ENCODE peak calls at places on chromosomes 2 and 18, in eight cellular contexts. One of them, this sample, is unnamed.

GRCh38 chr2:9972621-9973445 is 21.3 kb downstream of the GRHL1 start:
- DNase-seq in retina: no peak
- DNase-seq in amygdala: no peak
- DNase-seq in islet precursor cell: no peak
- DNase-seq in transverse colon: no peak
- DNase-seq in glomerular endothelial cell: no peak
- DNase-seq in progenitor cell of endocrine pancreas: no peak
- DNase-seq in upper lobe of right lung: no peak
- DNase-seq in this sample: no peak

GRCh38 chr2:61272421-61273070 is 110.6 kb downstream of the C2orf74 start:
- DNase-seq in retina: no peak
- DNase-seq in amygdala: no peak
- DNase-seq in islet precursor cell: no peak
- DNase-seq in transverse colon: no peak
- DNase-seq in glomerular endothelial cell: peak
- DNase-seq in progenitor cell of endocrine pancreas: no peak
- DNase-seq in upper lobe of right lung: no peak
- DNase-seq in this sample: no peak

GRCh38 chr2:241777686-241778627 is 1.3 kb downstream of the GAL3ST2 start:
- DNase-seq in retina: no peak
- DNase-seq in amygdala: no peak
- DNase-seq in islet precursor cell: no peak
- DNase-seq in transverse colon: no peak
- DNase-seq in glomerular endothelial cell: no peak
- DNase-seq in progenitor cell of endocrine pancreas: no peak
- DNase-seq in upper lobe of right lung: peak
- DNase-seq in this sample: no peak

GRCh38 chr2:213995400-213996105 is 415.3 kb upstream of the VWC2L start:
- DNase-seq in retina: no peak
- DNase-seq in amygdala: no peak
- DNase-seq in islet precursor cell: no peak
- DNase-seq in transverse colon: no peak
- DNase-seq in glomerular endothelial cell: peak
- DNase-seq in progenitor cell of endocrine pancreas: no peak
- DNase-seq in upper lobe of right lung: no peak
- DNase-seq in this sample: no peak

GRCh38 chr2:47867205-47867604 is 39.1 kb downstream of the FBXO11 start:
- DNase-seq in retina: no peak
- DNase-seq in amygdala: no peak
- DNase-seq in islet precursor cell: no peak
- DNase-seq in transverse colon: no peak
- DNase-seq in glomerular endothelial cell: peak
- DNase-seq in progenitor cell of endocrine pancreas: no peak
- DNase-seq in upper lobe of right lung: no peak
- DNase-seq in this sample: peak

GRCh38 chr2:143553261-143553660 is 424.0 kb downstream of the ARHGAP15 start:
- DNase-seq in retina: no peak
- DNase-seq in amygdala: no peak
- DNase-seq in islet precursor cell: no peak
- DNase-seq in transverse colon: no peak
- DNase-seq in glomerular endothelial cell: no peak
- DNase-seq in progenitor cell of endocrine pancreas: no peak
- DNase-seq in upper lobe of right lung: no peak
- DNase-seq in this sample: peak

GRCh38 chr2:241771286-241772062 is 5.1 kb upstream of the GAL3ST2 start:
- DNase-seq in retina: peak
- DNase-seq in amygdala: no peak
- DNase-seq in islet precursor cell: peak
- DNase-seq in transverse colon: no peak
- DNase-seq in glomerular endothelial cell: no peak
- DNase-seq in progenitor cell of endocrine pancreas: no peak
- DNase-seq in upper lobe of right lung: peak
- DNase-seq in this sample: no peak

GRCh38 chr2:20108655-20109396 is 57.4 kb upstream of the LAPTM4A start:
- DNase-seq in retina: no peak
- DNase-seq in amygdala: no peak
- DNase-seq in islet precursor cell: no peak
- DNase-seq in transverse colon: peak
- DNase-seq in glomerular endothelial cell: no peak
- DNase-seq in progenitor cell of endocrine pancreas: no peak
- DNase-seq in upper lobe of right lung: peak
- DNase-seq in this sample: no peak

GRCh38 chr2:26757873-26758789 is 6.0 kb upstream of the SLC35F6 start:
- DNase-seq in retina: no peak
- DNase-seq in amygdala: no peak
- DNase-seq in islet precursor cell: peak
- DNase-seq in transverse colon: no peak
- DNase-seq in glomerular endothelial cell: peak
- DNase-seq in progenitor cell of endocrine pancreas: no peak
- DNase-seq in upper lobe of right lung: no peak
- DNase-seq in this sample: no peak

GRCh38 chr2:182280128-182280527 is 146.7 kb downstream of the PDE1A start:
- DNase-seq in retina: no peak
- DNase-seq in amygdala: no peak
- DNase-seq in islet precursor cell: no peak
- DNase-seq in transverse colon: no peak
- DNase-seq in glomerular endothelial cell: no peak
- DNase-seq in progenitor cell of endocrine pancreas: no peak
- DNase-seq in upper lobe of right lung: no peak
- DNase-seq in this sample: no peak

GRCh38 chr2:202102425-202103005 is 29.5 kb downstream of the KIAA2012 start:
- DNase-seq in retina: no peak
- DNase-seq in amygdala: no peak
- DNase-seq in islet precursor cell: no peak
- DNase-seq in transverse colon: no peak
- DNase-seq in glomerular endothelial cell: no peak
- DNase-seq in progenitor cell of endocrine pancreas: no peak
- DNase-seq in upper lobe of right lung: no peak
- DNase-seq in this sample: no peak

GRCh38 chr2:46537624-46538023 is 58.3 kb downstream of the TMEM247 start:
- DNase-seq in retina: no peak
- DNase-seq in amygdala: no peak
- DNase-seq in islet precursor cell: no peak
- DNase-seq in transverse colon: no peak
- DNase-seq in glomerular endothelial cell: no peak
- DNase-seq in progenitor cell of endocrine pancreas: no peak
- DNase-seq in upper lobe of right lung: no peak
- DNase-seq in this sample: no peak

GRCh38 chr2:17470855-17471641 is 47.2 kb downstream of the RAD51AP2 start:
- DNase-seq in retina: no peak
- DNase-seq in amygdala: no peak
- DNase-seq in islet precursor cell: no peak
- DNase-seq in transverse colon: no peak
- DNase-seq in glomerular endothelial cell: no peak
- DNase-seq in progenitor cell of endocrine pancreas: no peak
- DNase-seq in upper lobe of right lung: no peak
- DNase-seq in this sample: peak

GRCh38 chr2:96977631-96978195 is 8.7 kb downstream of the FAM178B start:
- DNase-seq in retina: peak
- DNase-seq in amygdala: no peak
- DNase-seq in islet precursor cell: peak
- DNase-seq in transverse colon: no peak
- DNase-seq in glomerular endothelial cell: no peak
- DNase-seq in progenitor cell of endocrine pancreas: no peak
- DNase-seq in upper lobe of right lung: no peak
- DNase-seq in this sample: no peak

GRCh38 chr2:128559533-128560515 is 241.2 kb upstream of the HS6ST1 start:
- DNase-seq in retina: no peak
- DNase-seq in amygdala: no peak
- DNase-seq in islet precursor cell: no peak
- DNase-seq in transverse colon: no peak
- DNase-seq in glomerular endothelial cell: no peak
- DNase-seq in progenitor cell of endocrine pancreas: no peak
- DNase-seq in upper lobe of right lung: no peak
- DNase-seq in this sample: no peak

GRCh38 chr2:3500326-3500899 is 18.9 kb downstream of the ADI1 start:
- DNase-seq in retina: no peak
- DNase-seq in amygdala: no peak
- DNase-seq in islet precursor cell: peak
- DNase-seq in transverse colon: no peak
- DNase-seq in glomerular endothelial cell: no peak
- DNase-seq in progenitor cell of endocrine pancreas: no peak
- DNase-seq in upper lobe of right lung: no peak
- DNase-seq in this sample: no peak

GRCh38 chr2:208545398-208546042 is 138.9 kb downstream of the PTH2R start:
- DNase-seq in retina: no peak
- DNase-seq in amygdala: no peak
- DNase-seq in islet precursor cell: no peak
- DNase-seq in transverse colon: peak
- DNase-seq in glomerular endothelial cell: no peak
- DNase-seq in progenitor cell of endocrine pancreas: no peak
- DNase-seq in upper lobe of right lung: no peak
- DNase-seq in this sample: no peak

GRCh38 chr2:120703330-120703994 is 32.2 kb upstream of the GLI2 start:
- DNase-seq in retina: no peak
- DNase-seq in amygdala: no peak
- DNase-seq in islet precursor cell: peak
- DNase-seq in transverse colon: no peak
- DNase-seq in glomerular endothelial cell: no peak
- DNase-seq in progenitor cell of endocrine pancreas: no peak
- DNase-seq in upper lobe of right lung: peak
- DNase-seq in this sample: no peak

GRCh38 chr2:54438271-54438670 is 17.9 kb upstream of the SPTBN1 start:
- DNase-seq in retina: no peak
- DNase-seq in amygdala: no peak
- DNase-seq in islet precursor cell: no peak
- DNase-seq in transverse colon: no peak
- DNase-seq in glomerular endothelial cell: no peak
- DNase-seq in progenitor cell of endocrine pancreas: no peak
- DNase-seq in upper lobe of right lung: no peak
- DNase-seq in this sample: no peak

GRCh38 chr2:102510791-102511575 is 38.0 kb downstream of the SLC9A4 start:
- DNase-seq in retina: no peak
- DNase-seq in amygdala: no peak
- DNase-seq in islet precursor cell: no peak
- DNase-seq in transverse colon: no peak
- DNase-seq in glomerular endothelial cell: no peak
- DNase-seq in progenitor cell of endocrine pancreas: no peak
- DNase-seq in upper lobe of right lung: no peak
- DNase-seq in this sample: no peak

GRCh38 chr2:229852565-229852964 is 69.2 kb downstream of the TRIP12 start:
- DNase-seq in retina: no peak
- DNase-seq in amygdala: no peak
- DNase-seq in islet precursor cell: no peak
- DNase-seq in transverse colon: peak
- DNase-seq in glomerular endothelial cell: peak
- DNase-seq in progenitor cell of endocrine pancreas: no peak
- DNase-seq in upper lobe of right lung: no peak
- DNase-seq in this sample: no peak

GRCh38 chr18:62603211-62603610 is 80.4 kb downstream of the ZCCHC2 start:
- DNase-seq in retina: no peak
- DNase-seq in amygdala: no peak
- DNase-seq in islet precursor cell: no peak
- DNase-seq in transverse colon: no peak
- DNase-seq in glomerular endothelial cell: no peak
- DNase-seq in progenitor cell of endocrine pancreas: no peak
- DNase-seq in upper lobe of right lung: no peak
- DNase-seq in this sample: no peak

GRCh38 chr2:149050188-149050587 is 11.7 kb downstream of the LYPD6B start:
- DNase-seq in retina: no peak
- DNase-seq in amygdala: no peak
- DNase-seq in islet precursor cell: no peak
- DNase-seq in transverse colon: no peak
- DNase-seq in glomerular endothelial cell: no peak
- DNase-seq in progenitor cell of endocrine pancreas: no peak
- DNase-seq in upper lobe of right lung: no peak
- DNase-seq in this sample: no peak

GRCh38 chr2:37427241-37427640 is 82.8 kb downstream of the QPCT start:
- DNase-seq in retina: no peak
- DNase-seq in amygdala: no peak
- DNase-seq in islet precursor cell: no peak
- DNase-seq in transverse colon: no peak
- DNase-seq in glomerular endothelial cell: no peak
- DNase-seq in progenitor cell of endocrine pancreas: no peak
- DNase-seq in upper lobe of right lung: no peak
- DNase-seq in this sample: no peak

This sample was measured in SK-N-DZ.